ENCODE peak calls at places on chromosomes 6 and 20, in six cellular contexts. L is ovary, Y is Peyer's patch, U is GM12891, V is GM12892, A is body of pancreas. G is an unnamed sample.

GRCh38 chr20:53322651-53323050 is 271.0 kb downstream of the ZNF217 start:
- DNase-seq in L (no peak), Y (no peak), U (no peak), V (no peak), A (no peak), G (no peak)

GRCh38 chr20:41173791-41174341 is 36.5 kb downstream of the PLCG1 start:
- DNase-seq in L (no peak), Y (peak), U (no peak), V (no peak), A (no peak), G (no peak)

GRCh38 chr20:19108181-19108580 is 104.3 kb upstream of the SLC24A3 start:
- DNase-seq in L (no peak), Y (no peak), U (no peak), V (no peak), A (no peak), G (no peak)

GRCh38 chr20:24470031-24470781 is 777 bp downstream of the SYNDIG1 start:
- DNase-seq in L (no peak), Y (no peak), U (no peak), V (no peak), A (no peak), G (no peak)

GRCh38 chr6:155234687-155235543 is 28.9 kb upstream of the CLDN20 start:
- DNase-seq in L (no peak), Y (no peak), U (no peak), V (no peak), A (peak), G (no peak)

GRCh38 chr6:100417037-100417436 is 47.7 kb downstream of the SIM1 start:
- DNase-seq in L (no peak), Y (no peak), U (no peak), V (no peak), A (no peak), G (no peak)

GRCh38 chr6:144474290-144474689 is 189.2 kb downstream of the UTRN start:
- DNase-seq in L (no peak), Y (no peak), U (no peak), V (no peak), A (no peak), G (no peak)

GRCh38 chr20:9609892-9610502 is 95.6 kb downstream of the LAMP5 start:
- DNase-seq in L (no peak), Y (peak), U (no peak), V (no peak), A (peak), G (peak)

GRCh38 chr6:44569931-44570385 is 182.5 kb downstream of the CDC5L start:
- DNase-seq in L (no peak), Y (peak), U (no peak), V (no peak), A (no peak), G (no peak)

GRCh38 chr6:45808917-45809316 is 206.7 kb downstream of the CLIC5 start:
- DNase-seq in L (no peak), Y (peak), U (no peak), V (no peak), A (no peak), G (no peak)

GRCh38 chr6:7468382-7469081 is 72.9 kb upstream of the DSP start:
- DNase-seq in L (peak), Y (no peak), U (no peak), V (no peak), A (no peak), G (peak)

GRCh38 chr20:8254911-8255582 is 123.0 kb downstream of the PLCB1 start:
- DNase-seq in L (no peak), Y (no peak), U (no peak), V (no peak), A (no peak), G (no peak)

GRCh38 chr20:56957737-56958553 is 308.5 kb downstream of the BMP7 start:
- DNase-seq in L (no peak), Y (no peak), U (no peak), V (no peak), A (no peak), G (no peak)

GRCh38 chr20:35108921-35109320 is 16.3 kb upstream of the TRPC4AP start:
- DNase-seq in L (no peak), Y (no peak), U (no peak), V (no peak), A (no peak), G (no peak)

GRCh38 chr20:37393196-37393862 is 47.4 kb downstream of the SRC start:
- DNase-seq in L (no peak), Y (no peak), U (no peak), V (no peak), A (no peak), G (no peak)

GRCh38 chr6:105121981-105122380 is 57.8 kb downstream of the POPDC3 start:
- DNase-seq in L (no peak), Y (no peak), U (no peak), V (no peak), A (no peak), G (no peak)

GRCh38 chr20:49287555-49288249 is 9.8 kb upstream of the ZNFX1 start:
- DNase-seq in L (no peak), Y (no peak), U (no peak), V (no peak), A (no peak), G (no peak)
- TF ChIP-seq POLR2A in L (no peak), Y (no peak), U (no peak), V (peak), A (no peak), G (peak)

DNA sequence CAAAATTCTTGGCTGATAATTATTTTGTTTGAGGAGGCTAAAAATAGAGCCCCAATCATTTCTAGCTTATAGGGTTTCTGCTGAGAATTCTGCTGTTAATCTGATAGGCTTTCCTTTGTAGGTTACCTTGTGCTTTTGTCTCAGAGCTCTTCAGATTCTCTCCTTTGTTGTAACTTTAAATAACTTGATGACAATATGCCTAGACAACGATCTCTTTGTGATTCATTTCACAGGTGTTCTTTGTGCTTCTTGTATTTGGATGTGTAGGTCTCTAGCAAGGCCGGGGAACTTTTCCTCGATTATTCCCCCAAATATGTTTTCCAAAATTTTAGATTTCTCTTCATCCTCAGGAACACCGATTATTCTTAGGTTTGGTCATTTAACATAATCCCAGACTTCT is 376.5 kb upstream of the MAN1A1 start:
- DNase-seq in L (no peak), Y (no peak), U (no peak), V (no peak), A (no peak), G (no peak)
- TF ChIP-seq POLR2A in L (no peak), Y (no peak), U (no peak), V (no peak), A (no peak), G (no peak)

GRCh38 chr6:148470606-148471299 is 128.1 kb downstream of the SASH1 start:
- DNase-seq in L (no peak), Y (no peak), U (no peak), V (no peak), A (no peak), G (no peak)
- TF ChIP-seq POLR2A in L (no peak), Y (no peak), U (no peak), V (no peak), A (no peak), G (no peak)

DNA sequence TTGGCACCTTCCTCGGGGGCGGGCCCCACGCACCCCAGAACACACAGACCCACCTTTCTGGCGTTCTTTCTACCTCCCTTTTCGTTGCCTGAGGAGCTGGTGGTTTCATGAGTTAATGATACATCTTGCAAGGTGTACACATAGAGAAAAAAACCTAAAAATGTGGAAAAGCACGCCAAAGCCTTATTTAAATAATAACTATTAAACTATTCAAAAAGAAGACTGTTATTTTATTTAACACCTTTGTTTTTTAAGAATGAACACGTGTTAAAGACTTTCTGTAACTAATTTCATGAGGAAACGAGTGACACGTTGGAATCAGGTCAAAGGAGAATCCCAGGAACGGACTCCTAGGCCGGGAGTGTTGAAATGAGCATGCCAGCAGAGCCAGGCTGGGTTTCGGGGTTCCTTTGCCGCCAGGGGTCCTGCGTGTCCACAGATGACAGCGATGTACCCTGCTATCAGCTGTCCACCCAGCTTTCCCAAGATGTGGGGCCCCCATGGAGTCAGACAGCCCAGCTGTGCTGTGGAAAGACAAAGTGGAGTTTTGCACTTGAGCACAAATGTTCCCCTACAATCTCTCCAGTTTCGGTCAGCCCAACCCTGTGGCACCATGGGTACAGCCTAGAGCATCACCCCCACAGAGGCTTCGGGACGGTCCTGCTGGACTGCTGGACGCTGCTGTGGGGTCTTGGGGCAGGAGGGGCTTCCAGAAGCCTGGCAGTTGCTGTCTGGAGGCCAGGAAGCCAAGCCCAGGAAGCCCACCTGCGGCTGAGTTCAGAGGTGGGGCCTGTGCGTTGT is 16.1 kb downstream of the SLC17A9 start:
- DNase-seq in L (no peak), Y (no peak), U (no peak), V (no peak), A (no peak), G (no peak)
- TF ChIP-seq POLR2A in L (no peak), Y (no peak), U (no peak), V (no peak), A (no peak), G (no peak)

GRCh38 chr6:69231983-69232382 is 564.8 kb downstream of the LMBRD1 start:
- DNase-seq in L (no peak), Y (no peak), U (no peak), V (no peak), A (no peak), G (no peak)
- TF ChIP-seq POLR2A in L (no peak), Y (no peak), U (no peak), V (no peak), A (no peak), G (no peak)

GRCh38 chr20:49278036-49278816 is at the start of gene ZNFX1:
- DNase-seq in L (peak), Y (peak), U (peak), V (peak), A (peak), G (peak)
- TF ChIP-seq POLR2A in L (peak), Y (peak), U (peak), V (peak), A (peak), G (peak)

GRCh38 chr20:62652894-62653305 is 10.6 kb downstream of the SLCO4A1 start:
- DNase-seq in L (no peak), Y (no peak), U (no peak), V (no peak), A (no peak), G (no peak)

GRCh38 chr20:62650551-62651284 is 8.4 kb downstream of the SLCO4A1 start:
- DNase-seq in L (no peak), Y (no peak), U (no peak), V (no peak), A (no peak), G (no peak)

GRCh38 chr20:62653373-62653772 is 11.1 kb downstream of the SLCO4A1 start:
- DNase-seq in L (no peak), Y (no peak), U (no peak), V (no peak), A (no peak), G (no peak)

GRCh38 chr20:62651285-62652021 is 9.2 kb downstream of the SLCO4A1 start:
- DNase-seq in L (no peak), Y (peak), U (peak), V (peak), A (peak), G (peak)

GRCh38 chr20:62652051-62652893 is 10.0 kb downstream of the SLCO4A1 start:
- DNase-seq in L (peak), Y (peak), U (peak), V (peak), A (peak), G (peak)
- TF ChIP-seq POLR2A in L (peak), Y (peak), U (peak), V (peak), A (peak), G (no peak)

GRCh38 chr6:28208180-28208659 is 16.9 kb upstream of the ZSCAN9 start:
- DNase-seq in L (no peak), Y (no peak), U (no peak), V (no peak), A (no peak), G (peak)
- TF ChIP-seq POLR2A in L (no peak), Y (no peak), U (no peak), V (no peak), A (no peak), G (no peak)

GRCh38 chr20:50193851-50194830 is 3.5 kb downstream of the CEBPB start:
- DNase-seq in L (no peak), Y (no peak), U (no peak), V (no peak), A (peak), G (peak)
- TF ChIP-seq POLR2A in L (peak), Y (no peak), U (no peak), V (no peak), A (no peak), G (peak)

G was measured in erythroblast.